ENCODE peak calls at places on chromosomes 12 and 14, in four cellular contexts. P is right cardiac atrium, F is caudate nucleus, C is left kidney. O is an unnamed sample.

GRCh38 chr12:75705749-75706719 is 194.6 kb upstream of the KRR1 start:
- DNase-seq in P (peak), F (no peak), C (peak), O (no peak)

GRCh38 chr12:100646896-100647295 is 73.4 kb downstream of the GAS2L3 start:
- DNase-seq in P (no peak), F (no peak), C (no peak), O (no peak)

GRCh38 chr12:47891356-47891755 is 13.4 kb downstream of the VDR start:
- DNase-seq in P (no peak), F (no peak), C (no peak), O (no peak)

GRCh38 chr14:100617715-100618693 is 30.8 kb upstream of the BEGAIN start:
- DNase-seq in P (peak), F (no peak), C (peak), O (peak)

GRCh38 chr12:114384746-114385145 is 21.2 kb downstream of the TBX5 start:
- DNase-seq in P (no peak), F (no peak), C (no peak), O (no peak)

GRCh38 chr12:3333583-3333982 is 157.4 kb upstream of the PRMT8 start:
- DNase-seq in P (no peak), F (no peak), C (peak), O (no peak)

GRCh38 chr14:104818714-104819161 is 17.8 kb downstream of the ZBTB42 start:
- DNase-seq in P (no peak), F (no peak), C (no peak), O (no peak)

GRCh38 chr14:104361101-104361591 is 218.4 kb upstream of the C14orf180 start:
- DNase-seq in P (no peak), F (no peak), C (no peak), O (no peak)

GRCh38 chr12:119412811-119413794 is 78.6 kb downstream of the CCDC60 start:
- DNase-seq in P (peak), F (peak), C (peak), O (peak)

GRCh38 chr14:28294834-28295440 is 471.6 kb upstream of the FOXG1 start:
- DNase-seq in P (no peak), F (no peak), C (peak), O (no peak)

GRCh38 chr14:56119221-56119967 is 1.2 kb downstream of the PELI2 start:
- DNase-seq in P (peak), F (no peak), C (peak), O (no peak)

GRCh38 chr12:15268927-15269552 is 47.8 kb upstream of the RERG start:
- DNase-seq in P (peak), F (no peak), C (peak), O (no peak)

O was measured in hypothalamus.